ENCODE peak calls at places on chromosomes 4 and X, in ten cellular contexts. J is H7; L is astrocyte of the spinal cord; B is GM20000; W is PC-3; U is CD8-positive, alpha-beta memory T cell; Q is left ventricle myocardium superior; Z is anterior cingulate cortex; X is iPS-NIHi11; G is stromal cell of bone marrow. R is an unnamed sample.

GRCh38 chr4:186792994-186793393 is 69.3 kb upstream of the FAT1 start:
- DNase-seq in B (no peak), Q (no peak), G (peak), J (no peak), U (no peak), Z (no peak), X (no peak), L (peak), W (no peak), R (no peak)

GRCh38 chrX:29435396-29435795 is 780.0 kb upstream of the MAGEB2 start:
- DNase-seq in Q (no peak), G (no peak), L (no peak), J (no peak), Z (no peak), U (no peak), B (no peak), X (no peak), W (peak), R (no peak)

GRCh38 chr4:153684182-153685073 is at the start of gene TLR2:
- DNase-seq in X (peak), U (peak), W (peak), B (peak), Z (no peak), L (no peak), G (no peak), J (peak), Q (peak), R (peak)

GRCh38 chr4:76883147-76883546 is 14.8 kb downstream of the SOWAHB start:
- DNase-seq in J (no peak), X (no peak), Q (no peak), L (peak), Z (no peak), G (no peak), B (no peak), U (no peak), W (no peak), R (no peak)

GRCh38 chrX:43357741-43358140 is 298.4 kb upstream of the MAOA start:
- DNase-seq in L (no peak), Z (no peak), G (no peak), J (no peak), X (no peak), Q (no peak), U (no peak), W (no peak), B (no peak), R (no peak)

GRCh38 chr4:113003841-113004240 is 45.6 kb upstream of the ANK2 start:
- DNase-seq in W (peak), Q (no peak), U (no peak), L (peak), B (no peak), J (no peak), X (no peak), G (no peak), Z (no peak), R (no peak)

GRCh38 chr4:178083968-178084367 is 641.7 kb upstream of the AGA start:
- DNase-seq in Q (no peak), L (no peak), B (no peak), G (no peak), W (no peak), Z (no peak), X (no peak), J (no peak), U (no peak), R (no peak)

GRCh38 chr4:76691767-76692689 is 205.9 kb downstream of the SOWAHB start:
- DNase-seq in L (peak), Q (no peak), B (no peak), G (no peak), J (no peak), Z (no peak), U (no peak), W (no peak), X (no peak), R (no peak)

GRCh38 chr4:81607947-81608346 is 136.2 kb upstream of the RASGEF1B start:
- DNase-seq in B (no peak), L (no peak), W (peak), Z (no peak), U (no peak), X (no peak), J (no peak), G (no peak), Q (no peak), R (no peak)

GRCh38 chr4:26509681-26510333 is 19.5 kb upstream of the CCKAR start:
- DNase-seq in X (no peak), J (no peak), U (no peak), B (no peak), G (no peak), Z (no peak), L (no peak), Q (no peak), W (no peak), R (no peak)

GRCh38 chrX:136191171-136191570 is 43.8 kb downstream of the FHL1 start:
- DNase-seq in B (no peak), W (no peak), X (no peak), Q (no peak), Z (no peak), J (no peak), U (no peak), G (no peak), L (no peak), R (no peak)

GRCh38 chr4:186400676-186401075 is 134.7 kb downstream of the F11 start:
- DNase-seq in L (peak), Q (no peak), W (no peak), Z (no peak), B (no peak), G (no peak), X (no peak), J (no peak), U (no peak), R (no peak)

R was measured in HAP-1.